ENCODE peak calls at places on chromosomes 5 and 9, in six cellular contexts. Y is HL-60, C is A549, G is GM23338, P is SK-N-SH, A is GM12878. W is an unnamed sample.

GRCh38 chr5:173627860-173628392 is 11.5 kb upstream of the BOD1 start:
- DNase-seq in A (no peak), Y (no peak), P (no peak), G (peak; percentile 76), C (no peak), W (no peak)

GRCh38 chr5:111930905-111931461 is 174.0 kb upstream of the NREP start:
- DNase-seq in G (no peak), P (no peak), C (no peak), Y (peak; percentile 34), A (no peak), W (no peak)

GRCh38 chr5:83767409-83767992 is 46.8 kb upstream of the HAPLN1 start:
- DNase-seq in C (peak; percentile 10), A (no peak), P (no peak), G (peak; percentile 27), Y (no peak), W (no peak)

GRCh38 chr5:11000517-11001353 is 239.7 kb upstream of the DAP start:
- DNase-seq in G (peak; percentile 23), P (no peak), Y (no peak), A (no peak), C (no peak), W (no peak)

GRCh38 chr5:139882961-139883539 is 87.4 kb downstream of the PSD2 start:
- DNase-seq in Y (no peak), P (peak; percentile 55), C (no peak), G (no peak), A (no peak), W (no peak)

GRCh38 chr5:171759777-171760176 is 25.8 kb upstream of the SMIM23 start:
- DNase-seq in P (no peak), A (no peak), C (no peak), Y (no peak), G (no peak), W (no peak)

GRCh38 chr9:7123743-7124142 is 366.0 kb downstream of the KDM4C start:
- DNase-seq in C (no peak), G (no peak), P (no peak), Y (no peak), A (no peak), W (no peak)

GRCh38 chr5:180470966-180471582 is 23.1 kb upstream of the CNOT6 start:
- DNase-seq in Y (peak; percentile 13), C (peak; percentile 70), G (peak; percentile 76), A (no peak), P (peak; percentile 87), W (peak; percentile 46)

GRCh38 chr5:130795037-130795436 is 370.0 kb downstream of the HINT1 start:
- DNase-seq in Y (no peak), A (no peak), P (no peak), G (no peak), C (no peak), W (no peak)

GRCh38 chr9:123922911-123923310 is 7.0 kb downstream of the DENND1A start:
- DNase-seq in Y (no peak), A (no peak), G (no peak), P (no peak), C (no peak), W (no peak)

GRCh38 chr5:146284016-146284415 is 54.6 kb upstream of the POU4F3 start:
- DNase-seq in A (no peak), C (peak; percentile 10), G (no peak), P (no peak), Y (no peak), W (peak; percentile 33)

GRCh38 chr9:119844431-119844830 is 475.2 kb upstream of the BRINP1 start:
- DNase-seq in G (no peak), P (no peak), A (no peak), C (no peak), Y (no peak), W (no peak)

GRCh38 chr5:40755093-40755406 is 711 bp downstream of the TTC33 start:
- DNase-seq in Y (peak; percentile 38), A (peak; percentile 49), P (peak; percentile 74), C (peak; percentile 84), G (peak; percentile 79), W (peak; percentile 84)

GRCh38 chr5:141512390-141513020 is 23.6 kb downstream of the PCDHGC5 start:
- DNase-seq in P (peak; percentile 69), C (peak; percentile 63), Y (peak; percentile 38), A (no peak), G (peak; percentile 98), W (no peak)

GRCh38 chr9:15867334-15867733 is 314.5 kb downstream of the CCDC171 start:
- DNase-seq in G (no peak), C (no peak), A (no peak), Y (no peak), P (no peak), W (no peak)

GRCh38 chr9:8188720-8189407 is 389.3 kb upstream of the DMAC1 start:
- DNase-seq in G (no peak), Y (no peak), C (no peak), P (peak; percentile 46), A (no peak), W (no peak)

GRCh38 chr5:105982526-105982925 is 1688.2 kb downstream of the EFNA5 start:
- DNase-seq in G (no peak), Y (no peak), A (no peak), P (no peak), C (no peak), W (no peak)

GRCh38 chr9:3553076-3553765 is 27.4 kb upstream of the RFX3 start:
- DNase-seq in Y (no peak), A (no peak), P (no peak), C (no peak), G (no peak), W (no peak)

GRCh38 chr9:78115073-78115472 is 83.5 kb upstream of the GNAQ start:
- DNase-seq in G (peak; percentile 80), C (peak; percentile 7), P (peak; percentile 12), Y (no peak), A (no peak), W (no peak)

GRCh38 chr9:106019017-106019692 is 324.8 kb downstream of the TMEM38B start:
- DNase-seq in C (no peak), P (no peak), Y (no peak), A (no peak), G (peak; percentile 30), W (no peak)

GRCh38 chr9:98522487-98522886 is 186.2 kb downstream of the GABBR2 start:
- DNase-seq in P (no peak), G (no peak), C (no peak), Y (no peak), A (no peak), W (no peak)

GRCh38 chr5:128397878-128398277 is 140.2 kb downstream of the FBN2 start:
- DNase-seq in G (no peak), A (no peak), Y (no peak), C (no peak), P (no peak), W (no peak)

GRCh38 chr5:175784230-175784629 is 87.1 kb upstream of the CPLX2 start:
- DNase-seq in P (no peak), G (no peak), C (no peak), A (no peak), Y (no peak), W (no peak)

GRCh38 chr5:175775416-175775815 is 96.0 kb upstream of the CPLX2 start:
- DNase-seq in G (no peak), Y (no peak), A (no peak), P (no peak), C (no peak), W (no peak)

GRCh38 chr5:175773534-175774070 is 97.8 kb upstream of the CPLX2 start:
- DNase-seq in A (no peak), G (no peak), C (no peak), Y (no peak), P (no peak), W (no peak)

DNA sequence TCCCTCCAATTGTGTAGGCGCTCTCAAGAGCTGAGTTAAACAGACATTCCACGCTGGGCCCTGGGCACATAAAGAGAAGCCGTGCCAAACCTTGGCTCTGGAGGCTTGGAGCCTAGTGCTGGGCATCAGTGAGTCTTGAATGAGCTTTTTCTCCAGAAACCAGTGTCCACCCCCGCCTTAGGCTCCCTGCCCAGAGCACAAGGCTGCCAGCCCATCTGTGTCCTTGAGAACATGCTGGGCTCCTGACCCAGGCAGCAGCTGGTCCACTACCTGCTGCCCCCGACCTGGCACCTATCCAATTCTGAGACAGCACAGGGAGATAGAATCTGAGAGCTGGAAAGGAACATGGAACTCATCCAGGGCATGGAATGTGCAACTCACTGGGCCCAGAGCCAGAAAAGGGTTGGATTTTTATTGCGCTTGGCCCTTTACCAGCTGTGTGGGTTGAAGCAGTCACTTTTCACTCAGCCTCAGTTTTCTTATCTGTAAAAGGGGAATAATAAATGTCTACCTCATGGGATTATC is 92.4 kb upstream of the CPLX2 start:
- DNase-seq in A (no peak), G (peak; percentile 16), Y (no peak), P (peak; percentile 89), C (peak; percentile 71), W (no peak)
- TF ChIP-seq REST in A (no peak), G (no peak), Y (no peak), P (no peak), C (no peak), W (no peak)

DNA sequence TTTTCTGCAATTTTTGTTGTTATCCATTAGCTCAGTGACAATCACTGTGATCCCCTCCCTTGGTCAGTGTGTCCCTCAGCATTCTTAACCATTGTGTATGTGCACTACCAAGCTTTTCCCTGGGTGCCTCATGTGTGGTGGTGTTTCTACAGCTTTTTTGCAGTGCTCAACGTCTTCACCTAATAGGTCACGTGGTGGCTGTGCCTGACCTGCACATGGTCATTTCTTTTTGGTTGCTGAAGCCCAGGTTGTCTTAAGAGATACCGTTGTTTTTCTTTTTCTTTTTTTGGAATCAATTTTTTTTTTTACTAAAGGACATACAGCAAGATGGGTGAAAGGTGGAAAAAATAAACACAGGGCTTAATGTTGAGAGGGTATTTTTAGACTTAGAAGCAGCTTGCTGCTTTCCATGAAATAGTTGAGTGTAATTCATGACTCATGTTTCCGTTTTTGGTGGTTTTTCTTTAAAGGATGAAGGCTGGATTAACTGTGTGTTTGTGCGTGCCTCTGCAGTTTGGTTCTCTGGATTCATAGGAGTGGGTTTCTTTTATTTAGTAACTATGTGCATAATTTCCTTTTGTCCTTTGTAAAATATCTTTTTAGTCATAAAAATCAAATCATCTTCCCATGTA is 22.2 kb downstream of the SH3GL2 start:
- DNase-seq in Y (no peak), G (no peak), A (no peak), P (no peak), C (no peak), W (no peak)
- TF ChIP-seq REST in Y (no peak), G (no peak), A (no peak), P (no peak), C (no peak), W (no peak)

GRCh38 chr9:116232425-116233159 is 79.0 kb downstream of the PAPPA start:
- DNase-seq in A (no peak), P (no peak), G (no peak), Y (no peak), C (peak; percentile 98), W (no peak)
- TF ChIP-seq REST in A (no peak), P (no peak), G (no peak), Y (no peak), C (no peak), W (no peak)

DNA sequence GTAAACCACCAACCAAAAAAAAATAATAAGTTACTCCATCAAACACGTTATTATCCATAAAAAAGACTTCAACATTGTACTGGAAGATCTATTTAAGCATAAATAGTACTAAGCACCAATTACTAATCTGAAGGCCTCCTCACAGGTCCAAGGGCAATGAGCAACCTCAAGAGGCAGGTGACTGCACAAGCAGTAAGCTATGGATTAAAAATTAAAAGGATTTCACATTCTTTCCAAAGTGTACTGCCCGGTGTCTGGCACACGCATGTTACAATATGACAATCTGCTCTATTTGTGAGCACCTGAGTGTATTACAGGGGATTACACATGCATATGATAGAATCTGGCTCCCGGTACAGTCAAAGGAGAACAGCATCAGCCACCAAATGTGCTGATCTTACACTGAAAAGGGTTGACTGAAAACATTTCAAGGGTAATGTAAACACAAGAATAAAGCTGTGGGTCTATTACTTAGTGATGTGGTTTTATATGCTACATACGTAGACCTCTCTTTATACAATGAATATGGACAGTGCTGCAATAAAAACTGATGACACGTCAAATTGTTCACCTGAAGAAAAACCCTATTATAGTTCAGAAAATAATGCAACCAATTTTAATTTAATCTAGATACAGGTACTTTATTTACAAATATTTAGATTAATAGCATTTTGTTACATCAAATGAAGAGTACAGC is 22.8 kb downstream of the RAB14 start:
- DNase-seq in C (no peak), A (no peak), P (no peak), G (no peak), Y (no peak), W (no peak)
- TF ChIP-seq REST in C (no peak), A (no peak), P (no peak), G (no peak), Y (no peak), W (no peak)